ENCODE peak calls at places on chromosomes 5 and 9, in ten cellular contexts. X, S, H, R, T, L, G, O, V and Y are unnamed samples.

GRCh38 chr5:111068208-111068607 is 3.3 kb upstream of the TSLP start:
- DNase-seq in X (no peak), S (peak), H (no peak), R (no peak), T (no peak), L (no peak), G (no peak), O (no peak), V (no peak), Y (no peak)

GRCh38 chr5:139394123-139394653 is 716 bp downstream of the PROB1 start:
- DNase-seq in X (no peak), S (no peak), H (no peak), R (no peak), T (peak), L (no peak), G (peak), O (no peak), V (peak), Y (peak)

GRCh38 chr9:81416476-81417298 is 272.7 kb downstream of the TLE1 start:
- DNase-seq in X (no peak), S (no peak), H (no peak), R (no peak), T (no peak), L (no peak), G (no peak), O (no peak), V (no peak), Y (no peak)

GRCh38 chr9:10876333-10876732 is 263.5 kb upstream of the PTPRD start:
- DNase-seq in X (no peak), S (peak), H (no peak), R (no peak), T (no peak), L (no peak), G (no peak), O (no peak), V (peak), Y (no peak)

GRCh38 chr5:151345808-151346478 is 1.4 kb downstream of the SLC36A2 start:
- DNase-seq in X (no peak), S (peak), H (no peak), R (no peak), T (no peak), L (no peak), G (no peak), O (no peak), V (no peak), Y (no peak)

GRCh38 chr9:19378647-19379046 is 1.4 kb downstream of the RPS6 start:
- DNase-seq in X (no peak), S (no peak), H (no peak), R (no peak), T (no peak), L (no peak), G (peak), O (no peak), V (peak), Y (no peak)

GRCh38 chr9:19050637-19051591 is 1.7 kb downstream of the RRAGA start:
- DNase-seq in X (no peak), S (no peak), H (no peak), R (no peak), T (no peak), L (no peak), G (no peak), O (no peak), V (peak), Y (no peak)

GRCh38 chr5:138972836-138973235 is 97.7 kb upstream of the LRRTM2 start:
- DNase-seq in X (no peak), S (no peak), H (no peak), R (no peak), T (no peak), L (peak), G (no peak), O (no peak), V (no peak), Y (no peak)

GRCh38 chr9:111661150-111661801 is at the start of gene GNG10:
- DNase-seq in X (peak), S (peak), H (no peak), R (peak), T (peak), L (peak), G (peak), O (peak), V (peak), Y (peak)

GRCh38 chr5:139647406-139648204 is 544 bp upstream of the CXXC5 start:
- DNase-seq in X (no peak), S (no peak), H (no peak), R (no peak), T (no peak), L (peak), G (peak), O (no peak), V (no peak), Y (no peak)

GRCh38 chr5:82537646-82538306 is 259.6 kb upstream of the RPS23 start:
- DNase-seq in X (no peak), S (no peak), H (no peak), R (no peak), T (no peak), L (no peak), G (no peak), O (no peak), V (no peak), Y (no peak)

GRCh38 chr9:120348951-120349429 is 231.0 kb downstream of the CDK5RAP2 start:
- DNase-seq in X (no peak), S (peak), H (peak), R (no peak), T (peak), L (no peak), G (peak), O (no peak), V (peak), Y (peak)

GRCh38 chr5:142587354-142587965 is 98.4 kb downstream of the FGF1 start:
- DNase-seq in X (no peak), S (peak), H (peak), R (no peak), T (no peak), L (no peak), G (peak), O (no peak), V (peak), Y (peak)

DNA sequence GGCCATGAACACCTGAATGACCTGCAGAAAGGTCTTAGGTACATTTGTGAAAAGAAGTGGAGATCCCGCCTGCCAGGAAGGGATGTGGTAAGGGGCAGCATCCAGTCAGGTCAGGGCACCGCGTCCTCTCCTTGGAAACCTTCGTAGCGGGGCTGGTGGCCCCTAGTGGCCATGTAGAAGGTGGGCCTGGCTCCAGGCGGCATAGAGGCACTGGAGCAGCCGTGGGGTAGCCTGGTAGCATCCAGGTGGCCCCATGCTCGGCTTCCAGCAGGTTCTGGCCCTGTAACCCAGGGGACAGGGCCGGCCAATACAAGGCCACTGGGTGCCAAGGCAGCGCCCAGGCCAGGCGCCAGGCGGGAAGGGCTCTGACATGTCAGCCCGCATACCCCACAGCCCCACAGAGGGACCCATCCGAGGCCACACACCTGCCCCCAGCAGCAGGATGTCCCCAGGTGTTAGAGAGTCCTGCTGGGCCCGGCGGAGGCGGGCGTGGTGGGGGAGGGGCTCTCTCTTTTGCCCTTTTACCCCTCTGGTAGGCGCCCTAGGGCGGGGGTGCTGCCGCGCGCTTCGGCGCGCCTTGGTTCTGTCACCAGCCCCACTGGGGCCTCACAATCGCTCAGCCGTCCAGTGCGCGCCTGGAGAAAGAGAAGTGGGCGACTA is 58.3 kb upstream of the SPATA31E1 start:
- DNase-seq in X (no peak), S (no peak), H (no peak), R (no peak), T (no peak), L (no peak), G (no peak), O (no peak), V (no peak), Y (no peak)
- TF ChIP-seq CTCF in X (no peak), S (no peak), H (peak), R (no peak), T (no peak), L (no peak), G (no peak), O (no peak), V (no peak), Y (no peak)

GRCh38 chr5:62771331-62771730 is 192.7 kb downstream of the LRRC70 start:
- DNase-seq in X (no peak), S (no peak), H (no peak), R (no peak), T (no peak), L (no peak), G (no peak), O (no peak), V (no peak), Y (no peak)
- TF ChIP-seq CTCF in X (no peak), S (no peak), H (no peak), R (no peak), T (no peak), L (no peak), G (no peak), O (no peak), V (no peak), Y (no peak)

GRCh38 chr9:126293522-126293889 is 33.1 kb upstream of the MVB12B start:
- DNase-seq in X (no peak), S (no peak), H (no peak), R (no peak), T (no peak), L (no peak), G (no peak), O (no peak), V (no peak), Y (no peak)
- TF ChIP-seq CTCF in X (no peak), S (no peak), H (peak), R (no peak), T (no peak), L (no peak), G (no peak), O (no peak), V (peak), Y (no peak)

GRCh38 chr9:2228132-2228531 is 213.0 kb downstream of the SMARCA2 start:
- DNase-seq in X (no peak), S (peak), H (no peak), R (no peak), T (peak), L (peak), G (peak), O (peak), V (peak), Y (no peak)

GRCh38 chr9:2230362-2230761 is 215.2 kb downstream of the SMARCA2 start:
- DNase-seq in X (no peak), S (no peak), H (no peak), R (no peak), T (no peak), L (no peak), G (no peak), O (no peak), V (no peak), Y (no peak)

GRCh38 chr9:2229109-2229733 is 214.1 kb downstream of the SMARCA2 start:
- DNase-seq in X (no peak), S (no peak), H (no peak), R (no peak), T (no peak), L (no peak), G (no peak), O (no peak), V (peak), Y (peak)

GRCh38 chr9:2227468-2227867 is 212.3 kb downstream of the SMARCA2 start:
- DNase-seq in X (no peak), S (peak), H (no peak), R (no peak), T (no peak), L (no peak), G (no peak), O (no peak), V (peak), Y (no peak)

GRCh38 chr9:2228641-2229040 is 213.5 kb downstream of the SMARCA2 start:
- DNase-seq in X (no peak), S (no peak), H (no peak), R (no peak), T (no peak), L (no peak), G (no peak), O (no peak), V (no peak), Y (no peak)
- TF ChIP-seq CTCF in X (no peak), S (no peak), H (no peak), R (no peak), T (no peak), L (no peak), G (no peak), O (no peak), V (no peak), Y (no peak)

DNA sequence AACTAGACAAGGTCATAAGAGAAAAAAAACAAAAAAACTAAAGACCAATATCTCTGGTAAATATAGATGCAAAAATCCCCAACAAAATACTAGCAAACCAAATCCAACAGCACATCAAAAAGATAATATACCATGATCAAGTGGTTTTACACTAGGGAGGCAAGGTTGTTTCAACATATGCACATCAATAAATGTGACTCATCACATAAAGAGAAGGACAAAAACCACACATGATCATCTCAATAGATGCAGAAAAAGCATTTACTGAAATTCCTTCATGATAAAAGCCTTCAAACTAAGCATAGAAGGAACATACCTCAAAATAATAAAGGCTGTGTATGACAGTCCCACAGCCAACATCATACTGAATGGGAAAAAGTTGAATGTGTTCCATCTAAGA is 72.1 kb upstream of the FAM169A start:
- DNase-seq in X (no peak), S (peak), H (no peak), R (no peak), T (no peak), L (no peak), G (no peak), O (no peak), V (no peak), Y (no peak)
- TF ChIP-seq CTCF in X (no peak), S (no peak), H (no peak), R (no peak), T (no peak), L (no peak), G (no peak), O (no peak), V (no peak), Y (no peak)

DNA sequence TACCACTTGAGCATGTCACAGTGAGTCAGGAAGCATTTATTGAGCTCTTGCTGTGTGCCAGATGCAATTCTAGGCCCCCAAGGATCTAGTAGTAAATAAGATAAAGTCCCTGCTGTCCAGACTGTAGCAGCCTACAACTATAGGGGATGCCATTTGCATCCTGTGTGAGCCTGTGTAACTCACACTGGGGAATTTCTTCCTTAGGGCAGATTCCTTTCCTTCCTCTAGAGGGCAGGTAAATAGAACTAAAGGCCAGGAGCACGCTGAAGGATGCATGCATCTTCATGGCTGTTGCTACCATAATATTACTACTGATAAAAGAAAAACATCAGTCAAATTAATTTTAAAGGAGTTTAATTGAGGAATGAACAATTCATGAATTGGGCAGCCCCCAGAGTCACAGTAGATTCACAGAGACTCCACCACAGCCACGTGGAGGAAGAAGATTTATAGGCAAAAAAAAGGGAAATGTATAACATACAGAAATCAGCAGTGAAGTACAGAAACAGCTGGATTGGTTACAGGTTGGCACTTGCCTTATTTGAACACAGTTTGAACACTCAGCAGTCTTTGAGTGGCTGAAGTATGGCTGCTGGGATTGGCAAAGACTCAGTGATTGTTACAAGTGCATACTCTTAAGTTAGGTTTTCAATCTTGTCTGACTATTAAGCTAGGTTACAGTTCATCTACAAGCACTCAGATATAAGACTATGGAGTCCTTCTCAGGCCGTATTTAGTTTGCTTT is 98.9 kb downstream of the ACTL7B start:
- DNase-seq in X (no peak), S (no peak), H (peak), R (no peak), T (no peak), L (no peak), G (no peak), O (peak), V (no peak), Y (no peak)
- TF ChIP-seq CTCF in X (no peak), S (peak), H (peak), R (no peak), T (no peak), L (no peak), G (peak), O (no peak), V (no peak), Y (no peak)

GRCh38 chr5:43609752-43610151 is 6.8 kb downstream of the NNT start:
- DNase-seq in X (no peak), S (peak), H (no peak), R (no peak), T (no peak), L (no peak), G (no peak), O (no peak), V (no peak), Y (no peak)
- TF ChIP-seq CTCF in X (no peak), S (peak), H (peak), R (no peak), T (peak), L (no peak), G (no peak), O (no peak), V (no peak), Y (peak)

GRCh38 chr5:178836628-178837027 is 23.1 kb upstream of the ZNF354B start:
- DNase-seq in X (no peak), S (no peak), H (no peak), R (no peak), T (no peak), L (no peak), G (no peak), O (no peak), V (no peak), Y (no peak)

GRCh38 chr5:178839319-178839704 is 20.4 kb upstream of the ZNF354B start:
- DNase-seq in X (no peak), S (peak), H (peak), R (peak), T (peak), L (peak), G (peak), O (peak), V (no peak), Y (no peak)
- TF ChIP-seq CTCF in X (no peak), S (peak), H (peak), R (peak), T (peak), L (peak), G (peak), O (peak), V (no peak), Y (no peak)

DNA sequence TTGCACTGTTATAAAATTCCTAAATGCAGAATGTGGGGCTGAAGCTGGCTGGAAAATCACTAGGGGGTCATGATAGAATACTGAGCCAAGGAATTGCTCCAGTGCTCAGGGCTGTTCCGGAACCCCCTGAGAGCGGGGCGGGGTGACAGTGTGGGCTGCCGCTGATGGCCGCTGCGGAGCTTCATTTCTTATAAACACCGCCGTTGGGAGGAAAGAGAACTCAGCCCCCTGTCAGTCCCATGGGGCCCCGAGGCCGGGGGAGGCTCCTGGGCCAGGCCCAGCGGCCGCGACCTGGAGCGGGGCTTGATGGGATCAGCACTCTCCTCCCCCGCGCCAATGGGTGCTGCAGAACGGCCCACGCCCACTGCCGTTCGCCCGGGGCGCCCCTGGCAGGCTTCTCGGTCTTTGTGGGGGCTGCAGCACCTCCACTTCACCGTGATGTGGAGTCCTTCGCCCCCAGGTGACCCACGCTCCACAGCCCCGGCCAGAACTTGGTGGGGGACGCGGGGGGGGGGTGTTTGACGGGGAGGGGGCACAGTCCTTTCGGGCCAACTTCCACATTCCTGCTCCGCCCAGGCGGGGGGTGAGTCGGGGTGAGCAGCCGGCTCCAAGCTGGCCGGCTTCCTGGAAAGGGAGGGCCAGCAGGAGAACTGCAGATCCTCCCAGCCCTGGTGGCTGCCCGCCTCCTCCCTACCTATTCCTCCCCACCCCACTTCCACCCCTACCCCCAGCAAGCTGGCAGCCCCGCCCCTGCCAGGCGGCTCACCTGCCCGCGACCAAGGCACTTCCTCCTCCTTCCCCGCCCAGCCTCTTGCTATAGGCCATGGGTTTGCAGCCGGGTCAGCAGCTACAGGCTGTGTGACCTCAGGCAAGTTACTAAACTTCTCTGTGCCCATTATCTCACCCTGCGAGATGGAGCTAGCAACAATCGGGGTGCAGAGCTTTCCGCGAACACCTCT is 5.4 kb upstream of the IRF1 start:
- DNase-seq in X (peak), S (peak), H (peak), R (peak), T (peak), L (peak), G (peak), O (peak), V (peak), Y (peak)
- TF ChIP-seq CTCF in X (no peak), S (no peak), H (no peak), R (no peak), T (peak), L (no peak), G (no peak), O (no peak), V (no peak), Y (peak)

GRCh38 chr5:43115968-43116367 is 4.7 kb upstream of the ZNF131 start:
- DNase-seq in X (no peak), S (no peak), H (no peak), R (no peak), T (no peak), L (no peak), G (no peak), O (no peak), V (no peak), Y (no peak)
- TF ChIP-seq CTCF in X (no peak), S (no peak), H (no peak), R (no peak), T (no peak), L (no peak), G (no peak), O (no peak), V (no peak), Y (no peak)